ENCODE peak calls at places on chromosomes 13 and 19, in five cellular contexts. P is neuronal stem cell, N is H9, I is H1, Q is IMR-90. K is an unnamed sample.

GRCh38 chr19:46082728-46083050 is 41.8 kb downstream of the IGFL3 start:
- DNase-seq in P (no peak), Q (no peak), N (no peak), I (no peak), K (no peak)

GRCh38 chr13:89751537-89751936 is 1596.0 kb upstream of the MIR17HG start:
- DNase-seq in I (no peak), N (no peak), P (no peak), Q (no peak), K (no peak)

GRCh38 chr19:38277969-38278680 is 13.8 kb downstream of the SPINT2 start:
- DNase-seq in Q (peak), N (no peak), I (no peak), P (no peak), K (peak)

GRCh38 chr19:29992233-29992867 is 50.3 kb downstream of the URI1 start:
- DNase-seq in P (no peak), Q (no peak), N (no peak), I (no peak), K (no peak)

GRCh38 chr13:84430015-84430414 is 547.7 kb upstream of the SLITRK1 start:
- DNase-seq in I (no peak), Q (peak), P (no peak), N (no peak), K (no peak)

GRCh38 chr13:24630121-24630520 is 50.1 kb upstream of the ATP12A start:
- DNase-seq in I (no peak), N (no peak), Q (no peak), P (no peak), K (no peak)

GRCh38 chr19:1672038-1672768 is 19.8 kb upstream of the TCF3 start:
- DNase-seq in N (peak), P (no peak), Q (peak), I (no peak), K (peak)

GRCh38 chr13:73299787-73300186 is 241.0 kb downstream of the KLF5 start:
- DNase-seq in I (no peak), N (no peak), P (no peak), Q (peak), K (peak)

GRCh38 chr13:88031980-88032562 is 360.9 kb downstream of the SLITRK5 start:
- DNase-seq in N (no peak), Q (peak), I (no peak), P (no peak), K (peak)

GRCh38 chr19:1275976-1276619 is 768 bp downstream of the FAM174C start:
- DNase-seq in I (no peak), P (no peak), Q (no peak), N (no peak), K (no peak)

GRCh38 chr19:10419646-10420443 is 493 bp upstream of the PDE4A start:
- DNase-seq in P (peak), N (peak), I (peak), Q (peak), K (peak)

GRCh38 chr19:10402441-10403038 is 802 bp downstream of the CDC37 start:
- DNase-seq in P (no peak), Q (no peak), N (no peak), I (no peak), K (peak)

GRCh38 chr13:106619688-106620555 is 52.0 kb upstream of the ARGLU1 start:
- DNase-seq in I (peak), P (peak), N (peak), Q (peak), K (peak)

GRCh38 chr13:43374621-43375020 is 351.2 kb downstream of the DNAJC15 start:
- DNase-seq in Q (peak), N (no peak), P (no peak), I (no peak), K (peak)

GRCh38 chr19:35074426-35075201 is 33.1 kb downstream of the HPN start:
- DNase-seq in N (no peak), I (no peak), Q (no peak), P (no peak), K (no peak)

GRCh38 chr19:37999309-38000213 is 92.6 kb downstream of the SIPA1L3 start:
- DNase-seq in Q (peak), I (no peak), N (no peak), P (no peak), K (peak)

GRCh38 chr19:1719519-1719918 is 33.8 kb upstream of the ONECUT3 start:
- DNase-seq in Q (no peak), I (no peak), N (no peak), P (no peak), K (no peak)

GRCh38 chr13:30802953-30803478 is 67.7 kb downstream of the ALOX5AP start:
- DNase-seq in I (peak), Q (peak), P (peak), N (peak), K (peak)
- H3K14ac ChIP-seq in I (no peak), Q (peak), P (no peak), N (no peak), K (no peak)

GRCh38 chr13:110269509-110270185 is 37.3 kb downstream of the COL4A1 start:
- DNase-seq in I (no peak), P (no peak), N (no peak), Q (no peak), K (no peak)

GRCh38 chr13:110270507-110270906 is 36.5 kb downstream of the COL4A1 start:
- DNase-seq in N (no peak), P (no peak), I (no peak), Q (no peak), K (no peak)

GRCh38 chr13:110268061-110268460 is 38.9 kb downstream of the COL4A1 start:
- DNase-seq in P (no peak), Q (no peak), N (no peak), I (no peak), K (no peak)

GRCh38 chr13:110266983-110267382 is 40.0 kb downstream of the COL4A1 start:
- DNase-seq in Q (no peak), N (peak), I (no peak), P (peak), K (no peak)

GRCh38 chr13:110268576-110269185 is 38.3 kb downstream of the COL4A1 start:
- DNase-seq in Q (no peak), N (no peak), P (no peak), I (no peak), K (no peak)
- H3K23ac ChIP-seq in Q (no peak), N (no peak), P (peak), I (no peak), K (no peak)

DNA sequence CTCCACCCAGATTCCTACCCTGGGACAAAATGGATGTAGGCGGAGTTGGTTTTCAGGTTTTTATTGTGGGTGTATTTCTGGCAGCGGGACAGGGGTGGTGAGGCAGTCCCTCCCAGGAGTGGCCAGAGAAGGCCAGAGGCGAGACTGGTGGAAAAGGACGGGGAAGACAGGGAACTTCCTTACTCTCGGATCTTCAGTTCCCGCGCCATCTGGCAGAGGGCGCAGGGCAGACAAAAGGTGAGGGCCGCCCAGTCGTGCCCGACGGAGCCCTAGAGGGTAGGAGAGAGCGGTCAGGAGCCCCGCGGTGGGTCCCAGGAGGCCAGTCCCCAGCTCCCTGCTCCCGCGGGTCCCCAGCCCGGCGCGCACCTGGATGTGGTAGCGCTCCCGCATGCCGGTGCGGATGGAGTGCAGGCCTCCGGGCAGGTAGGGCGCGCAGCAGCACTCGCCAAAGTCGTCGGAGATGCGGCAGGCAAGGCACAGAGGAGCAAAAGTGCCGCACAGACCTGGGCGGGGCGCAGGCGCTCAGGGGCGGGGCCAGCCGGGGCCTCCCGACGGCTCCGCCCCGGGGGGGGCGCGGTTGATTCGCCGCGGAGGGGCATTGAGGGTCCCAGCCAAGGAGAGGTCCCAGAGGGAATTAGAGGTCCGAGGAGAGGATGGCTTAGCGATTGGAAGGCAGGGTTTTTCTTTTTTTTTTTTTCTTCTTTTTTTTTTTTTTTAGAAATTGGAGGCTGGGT is 3.0 kb downstream of the CNFN start:
- DNase-seq in Q (peak), P (peak), I (no peak), N (peak), K (peak)
- H3K14ac ChIP-seq in Q (no peak), P (peak), I (no peak), N (peak), K (no peak)

GRCh38 chr19:57886046-57886445 is 2.8 kb downstream of the ZNF814 start:
- DNase-seq in P (no peak), N (no peak), I (no peak), Q (no peak), K (no peak)

GRCh38 chr19:57888494-57889231 is at the start of gene ZNF814:
- DNase-seq in P (peak), N (peak), I (peak), Q (peak), K (peak)

GRCh38 chr19:57887195-57887941 is 1.5 kb downstream of the ZNF814 start:
- DNase-seq in P (peak), N (peak), I (peak), Q (no peak), K (peak)

DNA sequence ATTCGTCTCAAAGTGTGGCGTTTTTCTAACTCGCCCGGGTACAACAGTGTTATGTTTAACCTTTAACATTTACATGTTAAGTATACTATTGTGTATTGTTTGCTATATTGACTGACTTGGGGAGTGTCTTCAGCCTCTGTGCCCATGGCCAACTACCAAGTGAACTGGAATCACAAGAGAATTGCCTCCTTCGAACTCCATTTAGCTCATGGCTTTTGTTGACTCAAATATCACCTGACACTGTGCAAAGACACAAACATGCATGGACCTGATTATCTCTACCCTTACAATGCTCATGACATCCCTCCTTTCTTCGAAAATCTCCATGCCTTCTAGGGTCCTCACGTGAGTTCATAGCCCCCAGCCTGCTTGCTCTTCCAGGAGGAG is 737 bp downstream of the ZNF814 start:
- DNase-seq in I (no peak), Q (no peak), N (no peak), P (no peak), K (peak)
- H3K23ac ChIP-seq in I (no peak), Q (peak), N (no peak), P (no peak), K (no peak)

DNA sequence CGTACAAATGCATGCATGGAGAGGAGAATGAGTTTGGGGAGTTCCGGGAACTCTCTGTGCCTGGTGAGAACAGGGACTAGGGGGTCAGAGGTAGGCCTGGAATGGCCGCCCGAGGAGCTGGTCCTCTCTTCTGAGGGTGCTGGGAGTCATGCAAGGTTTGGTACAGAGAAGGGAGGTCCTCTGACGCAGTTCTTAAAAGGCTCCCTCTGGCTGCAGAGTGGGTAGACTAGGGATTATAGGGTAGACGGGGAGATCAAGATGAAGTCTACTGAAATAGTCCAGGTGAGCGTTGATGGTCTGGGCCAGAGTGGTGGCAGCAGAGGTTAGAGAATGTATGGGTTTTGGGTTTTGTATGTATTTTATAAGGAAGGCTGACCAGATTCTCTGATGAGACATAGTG is 796 bp downstream of the ZNF304 start:
- DNase-seq in P (no peak), I (no peak), Q (peak), N (no peak), K (peak)
- H3K14ac ChIP-seq in P (no peak), I (no peak), Q (no peak), N (peak), K (no peak)

GRCh38 chr19:18322318-18322758 is 538 bp downstream of the LSM4 start:
- DNase-seq in P (no peak), N (no peak), Q (peak), I (no peak), K (peak)

GRCh38 chr19:18319591-18320135 is 3.2 kb downstream of the LSM4 start:
- DNase-seq in P (no peak), Q (no peak), I (no peak), N (no peak), K (no peak)

GRCh38 chr19:18321729-18322091 is 1.2 kb downstream of the LSM4 start:
- DNase-seq in Q (peak), N (no peak), I (no peak), P (no peak), K (peak)

GRCh38 chr19:18320865-18321728 is 1.8 kb downstream of the LSM4 start:
- DNase-seq in I (no peak), P (no peak), Q (no peak), N (no peak), K (no peak)

GRCh38 chr19:18317998-18318800 is 4.7 kb downstream of the LSM4 start:
- DNase-seq in I (no peak), N (no peak), P (no peak), Q (no peak), K (no peak)
- H3K23ac ChIP-seq in I (no peak), N (no peak), P (peak), Q (no peak), K (no peak)

GRCh38 chr13:30126903-30127428 is 180.4 kb downstream of the KATNAL1 start:
- DNase-seq in N (no peak), P (no peak), I (no peak), Q (peak), K (peak)
- H3K14ac ChIP-seq in N (no peak), P (no peak), I (no peak), Q (no peak), K (no peak)

DNA sequence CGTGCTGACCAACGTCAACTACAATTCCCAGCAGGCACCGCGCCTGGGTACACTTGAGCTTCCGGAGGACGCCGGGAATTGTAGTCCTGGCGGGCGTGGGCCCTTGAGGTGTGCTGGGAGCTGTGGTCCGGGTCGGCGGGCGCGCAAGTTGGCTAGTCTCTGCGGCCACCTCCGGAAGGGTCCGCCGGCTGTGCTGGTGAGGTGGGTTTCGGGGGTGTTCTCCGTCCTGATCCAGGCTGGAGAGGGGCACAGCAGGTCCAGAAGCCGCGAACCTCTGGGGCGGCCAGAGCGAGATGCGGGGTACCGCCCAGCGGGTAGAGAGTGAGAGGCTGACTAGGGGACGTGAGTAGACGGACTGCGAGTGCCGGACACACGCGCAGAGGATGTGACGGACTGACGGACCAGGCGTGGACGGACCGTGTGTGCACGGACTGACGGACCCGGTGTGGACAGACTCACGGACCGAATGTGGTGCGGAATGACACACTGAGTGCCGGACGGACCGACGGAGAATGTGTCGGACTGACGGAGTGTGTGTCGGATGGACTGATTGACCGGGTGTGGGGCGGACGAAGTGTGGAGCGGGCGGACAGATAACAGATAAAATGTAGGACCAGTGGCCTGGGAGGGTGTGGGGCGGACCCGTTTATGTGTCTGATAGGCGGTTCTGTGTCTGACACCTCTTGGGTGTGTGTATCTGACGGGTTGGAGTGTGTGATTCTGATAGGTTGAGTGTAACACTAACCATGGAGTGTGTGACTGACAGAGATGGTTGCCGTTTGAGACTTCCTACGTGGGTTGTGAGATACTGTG is at the start of gene ZSCAN22:
- DNase-seq in Q (peak), P (peak), N (peak), I (peak), K (peak)
- H3K23ac ChIP-seq in Q (peak), P (peak), N (no peak), I (no peak), K (no peak)

K was measured in mesenchymal stem cell.